ENCODE peak calls at places on chromosomes 4 and X, in six cellular contexts. One of them, this sample, is unnamed.

GRCh38 chr4:20629180-20630115 is 70.8 kb upstream of the PACRGL start:
- DNase-seq in GM13976: no peak
- DNase-seq in progenitor cell of endocrine pancreas: no peak
- DNase-seq in neural crest cell: no peak
- DNase-seq in neural progenitor cell: no peak
- DNase-seq in H1: no peak
- DNase-seq in this sample: no peak

GRCh38 chr4:1171306-1172227 is 816 bp downstream of the SPON2 start:
- DNase-seq in GM13976: no peak
- DNase-seq in progenitor cell of endocrine pancreas: no peak
- DNase-seq in neural crest cell: no peak
- DNase-seq in neural progenitor cell: peak
- DNase-seq in H1: peak
- DNase-seq in this sample: no peak

GRCh38 chr4:1365271-1366178 is 18.5 kb downstream of the UVSSA start:
- DNase-seq in GM13976: no peak
- DNase-seq in progenitor cell of endocrine pancreas: no peak
- DNase-seq in neural crest cell: no peak
- DNase-seq in neural progenitor cell: no peak
- DNase-seq in H1: no peak
- DNase-seq in this sample: no peak

GRCh38 chr4:151541438-151542071 is 132.6 kb downstream of the FHIP1A start:
- DNase-seq in GM13976: no peak
- DNase-seq in progenitor cell of endocrine pancreas: no peak
- DNase-seq in neural crest cell: no peak
- DNase-seq in neural progenitor cell: peak
- DNase-seq in H1: no peak
- DNase-seq in this sample: peak

GRCh38 chrX:122572461-122572860 is 611.6 kb upstream of the GRIA3 start:
- DNase-seq in GM13976: no peak
- DNase-seq in progenitor cell of endocrine pancreas: no peak
- DNase-seq in neural crest cell: no peak
- DNase-seq in neural progenitor cell: no peak
- DNase-seq in H1: no peak
- DNase-seq in this sample: peak

GRCh38 chr4:172871381-172871780 is 297.2 kb upstream of the GALNT7 start:
- DNase-seq in GM13976: no peak
- DNase-seq in progenitor cell of endocrine pancreas: no peak
- DNase-seq in neural crest cell: no peak
- DNase-seq in neural progenitor cell: no peak
- DNase-seq in H1: no peak
- DNase-seq in this sample: no peak

GRCh38 chrX:11190745-11191510 is 79.8 kb downstream of the HCCS start:
- DNase-seq in GM13976: no peak
- DNase-seq in progenitor cell of endocrine pancreas: no peak
- DNase-seq in neural crest cell: no peak
- DNase-seq in neural progenitor cell: no peak
- DNase-seq in H1: no peak
- DNase-seq in this sample: no peak

GRCh38 chrX:103549920-103550319 is 30.6 kb upstream of the RAB40A start:
- DNase-seq in GM13976: no peak
- DNase-seq in progenitor cell of endocrine pancreas: no peak
- DNase-seq in neural crest cell: no peak
- DNase-seq in neural progenitor cell: no peak
- DNase-seq in H1: no peak
- DNase-seq in this sample: no peak

GRCh38 chr4:77579406-77580076 is 26.1 kb upstream of the CXCL13 start:
- DNase-seq in GM13976: no peak
- DNase-seq in progenitor cell of endocrine pancreas: no peak
- DNase-seq in neural crest cell: no peak
- DNase-seq in neural progenitor cell: no peak
- DNase-seq in H1: no peak
- DNase-seq in this sample: peak

GRCh38 chrX:13260598-13260997 is 59.3 kb downstream of the ATXN3L start:
- DNase-seq in GM13976: no peak
- DNase-seq in progenitor cell of endocrine pancreas: no peak
- DNase-seq in neural crest cell: no peak
- DNase-seq in neural progenitor cell: no peak
- DNase-seq in H1: no peak
- DNase-seq in this sample: no peak

GRCh38 chrX:2748171-2748814 is 3.5 kb upstream of the XG start:
- DNase-seq in GM13976: no peak
- DNase-seq in progenitor cell of endocrine pancreas: no peak
- DNase-seq in neural crest cell: no peak
- DNase-seq in neural progenitor cell: no peak
- DNase-seq in H1: no peak
- DNase-seq in this sample: no peak

GRCh38 chrX:78979789-78980464 is 34.7 kb downstream of the P2RY10 start:
- DNase-seq in GM13976: peak
- DNase-seq in progenitor cell of endocrine pancreas: no peak
- DNase-seq in neural crest cell: no peak
- DNase-seq in neural progenitor cell: no peak
- DNase-seq in H1: no peak
- DNase-seq in this sample: no peak

GRCh38 chrX:74779175-74779574 is 146.1 kb downstream of the NEXMIF start:
- DNase-seq in GM13976: peak
- DNase-seq in progenitor cell of endocrine pancreas: no peak
- DNase-seq in neural crest cell: no peak
- DNase-seq in neural progenitor cell: no peak
- DNase-seq in H1: no peak
- DNase-seq in this sample: no peak

DNA sequence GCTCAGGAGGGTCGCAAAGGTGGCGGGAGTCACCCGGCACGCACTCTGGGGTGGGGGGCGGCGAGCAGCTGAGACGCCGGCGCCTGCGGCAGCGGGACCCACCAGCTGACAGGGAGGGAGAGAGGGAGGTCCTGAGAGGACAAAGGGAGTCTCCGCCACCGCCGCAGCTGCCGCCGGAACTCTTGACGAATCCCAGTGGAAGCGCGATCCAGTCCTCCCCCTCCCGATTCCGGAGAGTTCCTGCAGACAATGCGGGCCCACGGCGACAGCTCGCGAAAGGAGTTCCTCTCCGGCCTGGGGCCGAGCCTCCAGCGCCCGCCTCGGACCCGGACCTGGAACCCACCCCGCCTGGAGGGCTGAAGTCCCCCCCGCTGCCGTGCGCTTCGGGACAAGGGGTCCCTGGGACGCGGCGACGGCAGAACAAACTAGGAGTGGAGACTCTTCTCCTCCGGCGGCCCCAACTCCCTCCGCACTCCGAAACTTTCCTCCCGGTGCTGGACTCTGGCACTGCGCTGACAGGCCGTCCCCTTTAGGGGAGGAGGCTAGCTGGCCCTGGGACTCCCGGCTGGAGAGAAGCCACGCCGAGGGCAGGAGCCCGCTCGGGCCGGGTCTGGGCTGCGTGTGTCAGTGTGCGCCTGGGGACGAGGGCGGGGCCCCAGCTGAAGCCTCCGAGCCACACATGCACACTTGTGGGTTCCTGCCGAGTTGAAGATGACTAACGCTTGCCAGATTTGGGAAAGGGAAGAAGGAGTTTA is at the start of gene ANTXR2:
- DNase-seq in GM13976: peak
- DNase-seq in progenitor cell of endocrine pancreas: peak
- DNase-seq in neural crest cell: peak
- DNase-seq in neural progenitor cell: peak
- DNase-seq in H1: peak
- DNase-seq in this sample: peak
- TF ChIP-seq CTCF in GM13976: no peak
- TF ChIP-seq CTCF in progenitor cell of endocrine pancreas: no peak
- TF ChIP-seq CTCF in neural crest cell: no peak
- TF ChIP-seq CTCF in neural progenitor cell: no peak
- TF ChIP-seq CTCF in H1: no peak
- TF ChIP-seq CTCF in this sample: no peak

DNA sequence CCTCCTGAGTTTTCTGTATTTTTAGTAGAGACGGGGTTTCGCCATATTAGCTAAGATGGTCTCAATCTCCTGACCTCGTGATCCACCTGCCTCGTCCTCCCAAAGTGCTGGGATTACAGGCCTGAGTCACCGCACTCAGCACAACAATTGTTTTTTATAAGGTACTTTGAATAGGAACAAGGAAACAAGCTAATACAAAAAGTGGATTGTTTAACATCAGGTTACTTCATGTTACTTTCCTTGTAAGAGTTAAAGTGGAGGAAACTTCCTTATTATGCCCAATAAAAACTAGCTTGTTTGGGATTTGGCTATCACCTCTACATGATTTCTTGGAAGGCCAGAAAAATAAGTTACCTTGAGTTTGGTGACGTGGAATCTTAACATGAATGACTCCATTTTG is 698.7 kb downstream of the CCSER1 start:
- DNase-seq in GM13976: no peak
- DNase-seq in progenitor cell of endocrine pancreas: no peak
- DNase-seq in neural crest cell: no peak
- DNase-seq in neural progenitor cell: no peak
- DNase-seq in H1: no peak
- DNase-seq in this sample: no peak
- TF ChIP-seq CTCF in GM13976: no peak
- TF ChIP-seq CTCF in progenitor cell of endocrine pancreas: no peak
- TF ChIP-seq CTCF in neural crest cell: no peak
- TF ChIP-seq CTCF in neural progenitor cell: no peak
- TF ChIP-seq CTCF in H1: no peak
- TF ChIP-seq CTCF in this sample: no peak

GRCh38 chr4:125314676-125315570 is at the start of gene FAT4:
- DNase-seq in GM13976: peak
- DNase-seq in progenitor cell of endocrine pancreas: peak
- DNase-seq in neural crest cell: peak
- DNase-seq in neural progenitor cell: peak
- DNase-seq in H1: peak
- DNase-seq in this sample: peak
- TF ChIP-seq CTCF in GM13976: no peak
- TF ChIP-seq CTCF in progenitor cell of endocrine pancreas: no peak
- TF ChIP-seq CTCF in neural crest cell: no peak
- TF ChIP-seq CTCF in neural progenitor cell: peak
- TF ChIP-seq CTCF in H1: no peak
- TF ChIP-seq CTCF in this sample: peak

DNA sequence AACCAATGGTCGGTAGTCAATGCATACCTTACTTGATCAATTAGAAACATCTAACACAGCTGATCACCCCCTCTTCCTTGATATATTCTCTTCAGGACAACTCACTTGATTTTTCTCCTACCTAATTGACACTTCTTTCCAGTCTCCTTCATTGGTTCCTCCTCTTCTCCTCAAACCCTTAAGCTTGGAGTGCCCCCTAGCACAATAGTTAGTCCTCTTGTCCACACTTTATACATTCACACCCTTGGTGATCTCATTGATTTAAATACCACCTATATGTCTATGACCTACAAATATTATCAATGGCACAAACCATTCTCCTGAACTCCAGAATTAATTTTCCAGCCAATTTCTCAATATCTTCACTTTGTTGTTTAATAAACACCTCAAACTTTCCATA is 724.0 kb downstream of the ADGRL3 start:
- DNase-seq in GM13976: no peak
- DNase-seq in progenitor cell of endocrine pancreas: no peak
- DNase-seq in neural crest cell: no peak
- DNase-seq in neural progenitor cell: no peak
- DNase-seq in H1: no peak
- DNase-seq in this sample: no peak
- TF ChIP-seq CTCF in GM13976: no peak
- TF ChIP-seq CTCF in progenitor cell of endocrine pancreas: no peak
- TF ChIP-seq CTCF in neural crest cell: no peak
- TF ChIP-seq CTCF in neural progenitor cell: peak
- TF ChIP-seq CTCF in H1: no peak
- TF ChIP-seq CTCF in this sample: no peak

GRCh38 chr4:155025762-155026457 is 182.5 kb upstream of the NPY2R start:
- DNase-seq in GM13976: peak
- DNase-seq in progenitor cell of endocrine pancreas: peak
- DNase-seq in neural crest cell: peak
- DNase-seq in neural progenitor cell: peak
- DNase-seq in H1: peak
- DNase-seq in this sample: no peak
- TF ChIP-seq CTCF in GM13976: peak
- TF ChIP-seq CTCF in progenitor cell of endocrine pancreas: peak
- TF ChIP-seq CTCF in neural crest cell: peak
- TF ChIP-seq CTCF in neural progenitor cell: peak
- TF ChIP-seq CTCF in H1: peak
- TF ChIP-seq CTCF in this sample: peak

DNA sequence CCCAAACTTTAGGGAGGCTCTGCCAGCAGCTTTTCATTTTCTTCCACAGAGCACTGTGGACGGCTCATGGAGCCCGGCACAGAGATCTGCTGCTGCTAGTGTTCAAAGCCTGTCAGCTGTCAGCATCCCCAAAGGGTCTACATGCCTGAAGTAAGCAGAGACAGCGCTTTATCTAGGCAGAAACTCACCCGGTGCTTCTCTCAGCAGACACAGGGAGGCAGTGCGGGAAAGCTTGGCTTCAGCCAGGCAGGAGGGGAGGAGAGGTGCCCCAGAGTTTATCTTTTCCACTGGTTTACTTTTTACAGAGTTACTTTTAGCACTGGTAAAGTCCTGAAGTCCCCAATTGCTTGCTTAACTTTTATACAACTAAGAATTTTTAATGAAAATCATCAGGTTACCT is 339.3 kb downstream of the NKX6-1 start:
- DNase-seq in GM13976: no peak
- DNase-seq in progenitor cell of endocrine pancreas: no peak
- DNase-seq in neural crest cell: peak
- DNase-seq in neural progenitor cell: peak
- DNase-seq in H1: peak
- DNase-seq in this sample: no peak
- TF ChIP-seq CTCF in GM13976: no peak
- TF ChIP-seq CTCF in progenitor cell of endocrine pancreas: peak
- TF ChIP-seq CTCF in neural crest cell: peak
- TF ChIP-seq CTCF in neural progenitor cell: peak
- TF ChIP-seq CTCF in H1: peak
- TF ChIP-seq CTCF in this sample: peak

This sample was measured in HFFc6.